ENCODE peak calls at places on chromosomes 2 and 18, in four cellular contexts. One of them, this sample, is unnamed.

GRCh38 chr2:144886847-144887246 is 366.9 kb upstream of the ZEB2 start:
- DNase-seq in A549: no peak
- DNase-seq in GM12878: no peak
- DNase-seq in K562: no peak
- DNase-seq in this sample: no peak

GRCh38 chr18:3675446-3675845 is 225.5 kb downstream of the TGIF1 start:
- DNase-seq in A549: peak; percentile 77
- DNase-seq in GM12878: no peak
- DNase-seq in K562: no peak
- DNase-seq in this sample: peak; percentile 50

GRCh38 chr2:39243469-39244123 is at the start of gene CDKL4:
- DNase-seq in A549: no peak
- DNase-seq in K562: no peak
- DNase-seq in GM12878: no peak
- DNase-seq in this sample: no peak

GRCh38 chr2:207131634-207132418 is 33.9 kb downstream of the KLF7 start:
- DNase-seq in A549: no peak
- DNase-seq in GM12878: no peak
- DNase-seq in K562: no peak
- DNase-seq in this sample: no peak

GRCh38 chr2:239827511-239827865 is 197.7 kb downstream of the NDUFA10 start:
- DNase-seq in GM12878: no peak
- DNase-seq in A549: no peak
- DNase-seq in K562: no peak
- DNase-seq in this sample: no peak

GRCh38 chr2:88903744-88904353 is 212.4 kb downstream of the RPIA start:
- DNase-seq in K562: peak; percentile 54
- DNase-seq in GM12878: no peak
- DNase-seq in A549: peak; percentile 55
- DNase-seq in this sample: peak; percentile 58

GRCh38 chr18:7941533-7941932 is 374.4 kb downstream of the PTPRM start:
- DNase-seq in GM12878: no peak
- DNase-seq in K562: no peak
- DNase-seq in A549: peak; percentile 83
- DNase-seq in this sample: no peak

GRCh38 chr2:232543491-232543890 is 4.0 kb downstream of the CHRNG start:
- DNase-seq in K562: no peak
- DNase-seq in GM12878: no peak
- DNase-seq in A549: no peak
- DNase-seq in this sample: no peak

GRCh38 chr2:70939001-70939846 is 3.5 kb downstream of the ATP6V1B1 start:
- DNase-seq in K562: no peak
- DNase-seq in GM12878: no peak
- DNase-seq in A549: no peak
- DNase-seq in this sample: no peak

GRCh38 chr2:6372317-6372903 is 493.3 kb downstream of the CMPK2 start:
- DNase-seq in GM12878: no peak
- DNase-seq in K562: no peak
- DNase-seq in A549: peak; percentile 22
- DNase-seq in this sample: no peak

GRCh38 chr18:45456076-45457066 is 158.9 kb upstream of the SLC14A2 start:
- DNase-seq in A549: no peak
- DNase-seq in K562: no peak
- DNase-seq in GM12878: no peak
- DNase-seq in this sample: no peak

GRCh38 chr2:203170502-203170901 is 68.3 kb upstream of the CYP20A1 start:
- DNase-seq in GM12878: no peak
- DNase-seq in K562: no peak
- DNase-seq in A549: no peak
- DNase-seq in this sample: no peak

GRCh38 chr18:57918601-57919000 is 115.5 kb upstream of the ATP8B1 start:
- DNase-seq in K562: no peak
- DNase-seq in A549: no peak
- DNase-seq in GM12878: no peak
- DNase-seq in this sample: no peak

GRCh38 chr18:58438161-58438983 is 190.5 kb downstream of the ALPK2 start:
- DNase-seq in GM12878: no peak
- DNase-seq in K562: no peak
- DNase-seq in A549: no peak
- DNase-seq in this sample: no peak

GRCh38 chr2:140154271-140154670 is 1374.1 kb upstream of the NXPH2 start:
- DNase-seq in A549: no peak
- DNase-seq in GM12878: no peak
- DNase-seq in K562: no peak
- DNase-seq in this sample: no peak

GRCh38 chr2:11753886-11754704 is 7.7 kb downstream of the LPIN1 start:
- DNase-seq in A549: peak; percentile 37
- DNase-seq in GM12878: peak; percentile 48
- DNase-seq in K562: peak; percentile 54
- DNase-seq in this sample: no peak

GRCh38 chr2:203438528-203438927 is 96.6 kb downstream of the RAPH1 start:
- DNase-seq in GM12878: no peak
- DNase-seq in A549: no peak
- DNase-seq in K562: no peak
- DNase-seq in this sample: no peak

GRCh38 chr2:18522484-18523146 is 37.8 kb downstream of the RDH14 start:
- DNase-seq in GM12878: no peak
- DNase-seq in K562: no peak
- DNase-seq in A549: no peak
- DNase-seq in this sample: no peak

GRCh38 chr2:24721470-24721869 is 71.7 kb downstream of the PTRHD1 start:
- DNase-seq in A549: no peak
- DNase-seq in K562: no peak
- DNase-seq in GM12878: peak; percentile 45
- DNase-seq in this sample: no peak

GRCh38 chr18:25164211-25164836 is 187.6 kb downstream of the ZNF521 start:
- DNase-seq in K562: no peak
- DNase-seq in GM12878: no peak
- DNase-seq in A549: no peak
- DNase-seq in this sample: no peak

GRCh38 chr2:207828361-207829057 is 58.8 kb upstream of the FZD5 start:
- DNase-seq in K562: no peak
- DNase-seq in A549: no peak
- DNase-seq in GM12878: no peak
- DNase-seq in this sample: peak; percentile 98

GRCh38 chr18:51032193-51032592 is 2.2 kb downstream of the SMAD4 start:
- DNase-seq in K562: no peak
- DNase-seq in GM12878: no peak
- DNase-seq in A549: no peak
- DNase-seq in this sample: no peak

GRCh38 chr18:51039138-51040112 is 9.4 kb downstream of the SMAD4 start:
- DNase-seq in A549: no peak
- DNase-seq in K562: no peak
- DNase-seq in GM12878: no peak
- DNase-seq in this sample: no peak

GRCh38 chr18:51038110-51038509 is 8.1 kb downstream of the SMAD4 start:
- DNase-seq in A549: no peak
- DNase-seq in GM12878: no peak
- DNase-seq in K562: no peak
- DNase-seq in this sample: peak; percentile 94

GRCh38 chr18:51041677-51042076 is 11.7 kb downstream of the SMAD4 start:
- DNase-seq in A549: no peak
- DNase-seq in GM12878: no peak
- DNase-seq in K562: no peak
- DNase-seq in this sample: no peak

DNA sequence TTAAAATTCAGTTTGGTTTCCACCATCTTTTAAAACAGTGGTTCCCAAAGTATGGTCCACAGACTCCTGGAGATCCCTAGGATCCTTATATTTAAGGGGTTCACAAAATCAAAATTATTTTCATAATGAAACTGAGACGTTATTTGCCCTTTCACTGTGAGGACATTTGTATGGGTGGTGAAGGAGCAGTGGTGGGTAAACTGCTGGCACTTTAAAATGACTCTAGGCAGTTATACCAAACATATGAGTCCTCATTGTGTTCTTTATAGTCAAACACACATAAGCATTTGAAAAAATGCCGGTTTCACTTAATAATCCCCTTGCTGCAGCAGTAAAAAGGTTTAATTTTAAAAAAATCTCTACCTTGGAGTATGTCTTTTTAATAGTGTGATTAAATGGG is 7.2 kb downstream of the SMAD4 start:
- DNase-seq in K562: no peak
- DNase-seq in GM12878: no peak
- DNase-seq in A549: no peak
- DNase-seq in this sample: no peak
- H3K4me1 ChIP-seq in K562: peaks cover 4% of the 10 kb centered on the region
- H3K4me1 ChIP-seq in GM12878: peaks cover 4% of the 10 kb centered on the region
- H3K4me1 ChIP-seq in A549: peaks cover 32% of the 10 kb centered on the region
- H3K4me1 ChIP-seq in this sample: peaks cover 82% of the 10 kb centered on the region

GRCh38 chr2:157181234-157181633 is 76.3 kb upstream of the GALNT5 start:
- DNase-seq in K562: no peak
- DNase-seq in GM12878: no peak
- DNase-seq in A549: no peak
- DNase-seq in this sample: no peak
- TF ChIP-seq ESRRA in K562: no peak
- TF ChIP-seq ESRRA in GM12878: no peak
- TF ChIP-seq ESRRA in A549: no peak
- TF ChIP-seq ESRRA in this sample: no peak

GRCh38 chr2:30514134-30514860 is 67.3 kb downstream of the LCLAT1 start:
- DNase-seq in GM12878: no peak
- DNase-seq in A549: no peak
- DNase-seq in K562: peak; percentile 62
- DNase-seq in this sample: peak; percentile 15

GRCh38 chr2:30510409-30510808 is 63.4 kb downstream of the LCLAT1 start:
- DNase-seq in GM12878: no peak
- DNase-seq in K562: no peak
- DNase-seq in A549: no peak
- DNase-seq in this sample: no peak

GRCh38 chr2:30514861-30515435 is 67.9 kb downstream of the LCLAT1 start:
- DNase-seq in A549: no peak
- DNase-seq in GM12878: no peak
- DNase-seq in K562: no peak
- DNase-seq in this sample: no peak

GRCh38 chr2:30511122-30512083 is 64.4 kb downstream of the LCLAT1 start:
- DNase-seq in A549: peak; percentile 67
- DNase-seq in K562: peak; percentile 66
- DNase-seq in GM12878: no peak
- DNase-seq in this sample: peak; percentile 81

GRCh38 chr2:30512243-30512866 is 65.3 kb downstream of the LCLAT1 start:
- DNase-seq in GM12878: no peak
- DNase-seq in K562: no peak
- DNase-seq in A549: no peak
- DNase-seq in this sample: no peak
- H3K4me1 ChIP-seq in GM12878: peaks cover 8% of the 10 kb centered on the region
- H3K4me1 ChIP-seq in K562: peaks cover 10% of the 10 kb centered on the region
- H3K4me1 ChIP-seq in A549: peaks cover 60% of the 10 kb centered on the region
- H3K4me1 ChIP-seq in this sample: peaks cover 52% of the 10 kb centered on the region

DNA sequence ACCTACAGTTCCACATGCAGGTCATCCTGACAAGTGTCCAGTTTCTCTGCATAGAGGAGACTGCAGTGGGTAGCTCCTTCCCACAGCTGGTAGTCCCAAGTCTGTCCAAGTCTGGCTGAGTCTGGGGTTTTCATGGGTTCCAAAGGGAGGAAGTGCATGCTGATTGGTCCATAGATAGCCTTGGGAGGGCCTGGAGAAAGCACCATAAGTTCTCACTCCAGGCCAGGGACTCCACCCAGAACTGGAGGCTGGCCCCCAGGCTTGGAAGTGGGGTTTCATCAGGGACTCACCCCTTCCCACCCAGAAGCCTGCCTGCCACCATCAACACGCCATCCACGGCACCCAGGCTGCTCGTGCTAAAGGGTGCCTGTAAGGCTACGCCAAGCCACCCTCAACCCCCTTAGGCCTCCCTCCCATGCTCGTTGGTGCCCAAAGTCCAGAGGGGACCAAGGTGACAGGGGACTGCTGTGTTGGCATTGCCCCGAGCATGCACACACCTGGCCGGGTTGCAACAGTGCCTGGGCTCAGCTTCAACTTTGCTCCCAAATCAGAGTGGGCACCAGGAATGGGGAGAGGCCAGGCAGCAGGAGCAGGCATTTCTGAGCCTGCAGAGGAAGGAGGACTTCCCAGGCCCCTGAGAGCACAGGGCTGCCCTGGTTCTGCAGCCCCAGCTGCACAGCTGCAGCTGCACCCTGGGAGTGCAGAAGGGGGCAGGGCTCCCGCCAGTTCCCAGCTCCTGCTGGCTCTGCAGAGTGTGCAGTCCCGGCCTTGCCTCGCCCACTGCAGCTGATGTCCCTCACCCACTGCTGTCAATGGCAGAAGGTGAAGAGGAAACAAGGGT is 116.5 kb upstream of the MAP2 start:
- DNase-seq in A549: no peak
- DNase-seq in K562: no peak
- DNase-seq in GM12878: no peak
- DNase-seq in this sample: no peak
- TF ChIP-seq ESRRA in A549: no peak
- TF ChIP-seq ESRRA in K562: no peak
- TF ChIP-seq ESRRA in GM12878: no peak
- TF ChIP-seq ESRRA in this sample: no peak

GRCh38 chr2:60311524-60311923 is 241.9 kb downstream of the BCL11A start:
- DNase-seq in GM12878: no peak
- DNase-seq in A549: no peak
- DNase-seq in K562: no peak
- DNase-seq in this sample: no peak

GRCh38 chr2:60309326-60309725 is 244.1 kb downstream of the BCL11A start:
- DNase-seq in GM12878: no peak
- DNase-seq in K562: no peak
- DNase-seq in A549: no peak
- DNase-seq in this sample: no peak

GRCh38 chr2:60313470-60314172 is 239.8 kb downstream of the BCL11A start:
- DNase-seq in K562: no peak
- DNase-seq in GM12878: no peak
- DNase-seq in A549: no peak
- DNase-seq in this sample: no peak

GRCh38 chr2:60309941-60310680 is 243.3 kb downstream of the BCL11A start:
- DNase-seq in A549: no peak
- DNase-seq in GM12878: no peak
- DNase-seq in K562: no peak
- DNase-seq in this sample: no peak

GRCh38 chr2:60312618-60313017 is 240.8 kb downstream of the BCL11A start:
- DNase-seq in K562: no peak
- DNase-seq in GM12878: peak; percentile 58
- DNase-seq in A549: no peak
- DNase-seq in this sample: no peak
- H3K4me1 ChIP-seq in K562: no peaks in the 10 kb centered on the region
- H3K4me1 ChIP-seq in GM12878: peaks cover 67% of the 10 kb centered on the region
- H3K4me1 ChIP-seq in A549: no peaks in the 10 kb centered on the region
- H3K4me1 ChIP-seq in this sample: peaks cover 16% of the 10 kb centered on the region

GRCh38 chr2:147373800-147374409 is 470.9 kb upstream of the ACVR2A start:
- DNase-seq in K562: no peak
- DNase-seq in A549: no peak
- DNase-seq in GM12878: no peak
- DNase-seq in this sample: no peak

GRCh38 chr2:147378403-147378802 is 466.4 kb upstream of the ACVR2A start:
- DNase-seq in K562: no peak
- DNase-seq in A549: no peak
- DNase-seq in GM12878: no peak
- DNase-seq in this sample: no peak

GRCh38 chr2:147374410-147374811 is 470.4 kb upstream of the ACVR2A start:
- DNase-seq in GM12878: no peak
- DNase-seq in A549: no peak
- DNase-seq in K562: no peak
- DNase-seq in this sample: no peak
- TF ChIP-seq ESRRA in GM12878: no peak
- TF ChIP-seq ESRRA in A549: no peak
- TF ChIP-seq ESRRA in K562: no peak
- TF ChIP-seq ESRRA in this sample: no peak